ENCODE peak calls at places on chromosomes 16 and 17, in seven cellular contexts. B, N, U, Q, G, O and E are unnamed samples.

GRCh38 chr16:64983983-64984382 is 137.9 kb downstream of the CDH11 start:
- DNase-seq in B (peak; percentile 35), N (peak; percentile 45), U (peak; percentile 78), Q (no peak), G (peak; percentile 2), O (no peak), E (no peak)

GRCh38 chr17:11545002-11545401 is 53.3 kb upstream of the DNAH9 start:
- DNase-seq in B (no peak), N (no peak), U (no peak), Q (no peak), G (no peak), O (no peak), E (no peak)

GRCh38 chr17:48055531-48056245 is 7.5 kb downstream of the NFE2L1 start:
- DNase-seq in B (peak; percentile 82), N (peak; percentile 25), U (peak; percentile 64), Q (no peak), G (no peak), O (no peak), E (no peak)

GRCh38 chr16:180101-180920 is at the start of gene HBQ1:
- DNase-seq in B (no peak), N (peak; percentile 65), U (peak; percentile 84), Q (no peak), G (peak; percentile 9), O (no peak), E (no peak)

GRCh38 chr16:21283521-21284289 is 5.6 kb upstream of the CRYM start:
- DNase-seq in B (no peak), N (peak; percentile 59), U (peak; percentile 87), Q (peak; percentile 62), G (peak; percentile 35), O (peak; percentile 51), E (no peak)

GRCh38 chr17:34913001-34913400 is 48.3 kb downstream of the CCT6B start:
- DNase-seq in B (peak; percentile 5), N (no peak), U (no peak), Q (no peak), G (no peak), O (no peak), E (no peak)

GRCh38 chr16:83245061-83245460 is 562.7 kb upstream of the HSBP1 start:
- DNase-seq in B (no peak), N (no peak), U (no peak), Q (no peak), G (no peak), O (no peak), E (no peak)

GRCh38 chr17:76687278-76688164 is 23.2 kb downstream of the MXRA7 start:
- DNase-seq in B (no peak), N (peak; percentile 72), U (no peak), Q (peak; percentile 60), G (no peak), O (no peak), E (no peak)

GRCh38 chr16:1428511-1428910 is 2.4 kb upstream of the PERCC1 start:
- DNase-seq in B (no peak), N (no peak), U (peak; percentile 85), Q (no peak), G (no peak), O (peak; percentile 45), E (no peak)

GRCh38 chr16:75262104-75262799 is 10.8 kb upstream of the BCAR1 start:
- DNase-seq in B (no peak), N (peak; percentile 78), U (no peak), Q (peak; percentile 84), G (peak; percentile 84), O (peak; percentile 85), E (no peak)

GRCh38 chr17:66632716-66633115 is 202.2 kb upstream of the CACNG5 start:
- DNase-seq in B (no peak), N (no peak), U (no peak), Q (no peak), G (no peak), O (no peak), E (no peak)

GRCh38 chr16:63188076-63188771 is 1152.0 kb upstream of the CDH8 start:
- DNase-seq in B (no peak), N (no peak), U (no peak), Q (no peak), G (peak; percentile 34), O (no peak), E (no peak)

GRCh38 chr17:63470116-63470515 is 6.7 kb upstream of the ACE start:
- DNase-seq in B (no peak), N (no peak), U (no peak), Q (no peak), G (no peak), O (no peak), E (no peak)

GRCh38 chr17:8057691-8058114 is 18.8 kb downstream of the ALOX15B start:
- DNase-seq in B (peak; percentile 60), N (peak; percentile 38), U (peak; percentile 56), Q (no peak), G (peak; percentile 77), O (no peak), E (no peak)

GRCh38 chr16:51701025-51701424 is 550.0 kb upstream of the SALL1 start:
- DNase-seq in B (no peak), N (no peak), U (no peak), Q (no peak), G (no peak), O (no peak), E (no peak)

GRCh38 chr16:3084969-3085670 is 14.0 kb downstream of the ZSCAN10 start:
- DNase-seq in B (no peak), N (no peak), U (no peak), Q (no peak), G (no peak), O (no peak), E (no peak)

GRCh38 chr17:50359998-50360461 is 13.0 kb downstream of the MRPL27 start:
- DNase-seq in B (no peak), N (no peak), U (no peak), Q (no peak), G (no peak), O (no peak), E (no peak)

GRCh38 chr17:8789743-8790142 is 9.4 kb downstream of the MFSD6L start:
- DNase-seq in B (no peak), N (no peak), U (no peak), Q (no peak), G (no peak), O (no peak), E (no peak)

GRCh38 chr16:30900588-30900987 is 4.2 kb downstream of the CTF1 start:
- DNase-seq in B (no peak), N (no peak), U (no peak), Q (no peak), G (no peak), O (no peak), E (no peak)

GRCh38 chr17:34499576-34499975 is 79.8 kb upstream of the TMEM132E start:
- DNase-seq in B (peak; percentile 47), N (no peak), U (peak; percentile 53), Q (no peak), G (peak; percentile 23), O (no peak), E (no peak)

GRCh38 chr17:72119963-72120877 is 600 bp upstream of the SOX9 start:
- DNase-seq in B (no peak), N (no peak), U (peak; percentile 72), Q (peak; percentile 58), G (peak; percentile 52), O (peak; percentile 39), E (no peak)

GRCh38 chr17:17837380-17837821 is 615 bp upstream of the SREBF1 start:
- DNase-seq in B (no peak), N (peak; percentile 43), U (no peak), Q (peak; percentile 54), G (peak; percentile 37), O (peak; percentile 34), E (peak; percentile 95)

GRCh38 chr16:19071811-19072777 is 4.7 kb downstream of the COQ7 start:
- DNase-seq in B (peak; percentile 52), N (no peak), U (peak; percentile 85), Q (no peak), G (peak; percentile 74), O (peak; percentile 54), E (no peak)

GRCh38 chr16:62276632-62277031 is 240.4 kb upstream of the CDH8 start:
- DNase-seq in B (no peak), N (no peak), U (no peak), Q (no peak), G (no peak), O (no peak), E (no peak)

GRCh38 chr16:81429045-81429521 is 15.5 kb upstream of the CMIP start:
- DNase-seq in B (no peak), N (peak; percentile 46), U (no peak), Q (no peak), G (peak; percentile 52), O (peak; percentile 71), E (no peak)

GRCh38 chr16:49528035-49528434 is 154.4 kb downstream of the C16orf78 start:
- DNase-seq in B (no peak), N (peak; percentile 53), U (no peak), Q (no peak), G (no peak), O (no peak), E (no peak)

GRCh38 chr17:73311781-73312641 is at the start of gene CDC42EP4:
- DNase-seq in B (peak; percentile 68), N (peak; percentile 98), U (peak; percentile 96), Q (peak; percentile 97), G (peak; percentile 95), O (peak; percentile 98), E (peak; percentile 97)

GRCh38 chr17:28910534-28910933 is 7.7 kb upstream of the DHRS13 start:
- DNase-seq in B (no peak), N (no peak), U (no peak), Q (no peak), G (no peak), O (no peak), E (no peak)
- H3K36me3 ChIP-seq in B (peaks cover 69% of the 10 kb centered on the region), N (no peaks in the 10 kb centered on the region), U (peaks cover 91% of the 10 kb centered on the region), Q (peaks cover 10% of the 10 kb centered on the region), G (peaks cover 43% of the 10 kb centered on the region), O (peaks cover 47% of the 10 kb centered on the region), E (no peaks in the 10 kb centered on the region)

GRCh38 chr17:78676415-78677302 is 99.5 kb upstream of the DNAH17 start:
- DNase-seq in B (no peak), N (no peak), U (no peak), Q (no peak), G (no peak), O (no peak), E (no peak)
- H3K36me3 ChIP-seq in B (no peaks in the 10 kb centered on the region), N (no peaks in the 10 kb centered on the region), U (no peaks in the 10 kb centered on the region), Q (peaks cover 6% of the 10 kb centered on the region), G (peaks cover 20% of the 10 kb centered on the region), O (peaks cover 28% of the 10 kb centered on the region), E (peaks cover 55% of the 10 kb centered on the region)

GRCh38 chr17:82601447-82602000 is 46.7 kb downstream of the WDR45B start:
- DNase-seq in B (no peak), N (no peak), U (no peak), Q (no peak), G (no peak), O (no peak), E (no peak)
- H3K36me3 ChIP-seq in B (peaks cover 56% of the 10 kb centered on the region), N (no peaks in the 10 kb centered on the region), U (peaks cover 52% of the 10 kb centered on the region), Q (peaks cover 6% of the 10 kb centered on the region), G (peaks cover 10% of the 10 kb centered on the region), O (peaks cover 25% of the 10 kb centered on the region), E (no peaks in the 10 kb centered on the region)

DNA sequence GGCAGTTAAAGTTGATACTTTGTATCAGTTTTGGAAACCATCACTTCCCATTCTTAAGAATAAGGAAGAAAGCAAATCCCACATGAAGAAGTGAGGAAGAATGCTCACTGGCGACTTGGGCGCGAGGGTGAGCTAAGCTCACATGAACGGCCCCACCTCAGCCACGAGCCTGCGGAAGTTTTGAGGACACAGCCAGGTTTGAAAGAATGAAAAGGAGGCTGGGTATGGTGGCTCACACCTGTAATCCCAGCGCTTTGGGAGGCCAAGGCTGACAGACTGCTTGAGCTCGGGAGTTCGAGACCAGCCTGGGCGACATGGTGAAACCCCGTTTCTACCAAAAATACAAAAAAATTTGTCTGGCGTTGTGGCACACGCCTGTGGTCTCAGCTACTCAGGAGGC is 110.3 kb upstream of the CHMP6 start:
- DNase-seq in B (no peak), N (peak; percentile 13), U (no peak), Q (peak; percentile 31), G (no peak), O (peak; percentile 19), E (no peak)
- H3K36me3 ChIP-seq in B (peaks cover 5% of the 10 kb centered on the region), N (no peaks in the 10 kb centered on the region), U (peaks cover 10% of the 10 kb centered on the region), Q (no peaks in the 10 kb centered on the region), G (peaks cover 11% of the 10 kb centered on the region), O (no peaks in the 10 kb centered on the region), E (peaks cover 31% of the 10 kb centered on the region)